ENCODE peak calls at places on chromosomes 7 and 10, in eight cellular contexts. Q, P, W, R, X, D, S and J are unnamed samples.

GRCh38 chr10:3229815-3230214 is 57.2 kb upstream of the PITRM1 start:
- DNase-seq in W (peak; percentile 39), S (no peak), X (no peak), P (no peak), Q (no peak), R (no peak), D (no peak), J (no peak)

GRCh38 chr10:12849351-12850181 is 151.9 kb downstream of the CCDC3 start:
- DNase-seq in Q (no peak), S (peak; percentile 18), D (no peak), R (no peak), W (no peak), X (no peak), P (peak; percentile 36), J (no peak)

GRCh38 chr10:48494611-48495010 is 110.3 kb downstream of the ARHGAP22 start:
- DNase-seq in X (no peak), Q (no peak), W (no peak), R (no peak), D (no peak), P (no peak), S (no peak), J (no peak)

GRCh38 chr10:9096288-9096687 is 1041.8 kb downstream of the GATA3 start:
- DNase-seq in X (no peak), S (no peak), P (no peak), Q (no peak), D (no peak), W (no peak), R (no peak), J (no peak)

GRCh38 chr10:131201741-131202515 is 109.6 kb downstream of the TCERG1L start:
- DNase-seq in R (no peak), D (no peak), P (no peak), X (no peak), Q (no peak), W (no peak), S (no peak), J (peak; percentile 3)

GRCh38 chr7:41084381-41084780 is 618.5 kb downstream of the INHBA start:
- DNase-seq in X (no peak), R (no peak), P (no peak), Q (no peak), D (no peak), S (no peak), W (no peak), J (no peak)

GRCh38 chr10:101826852-101827434 is 8.7 kb upstream of the OGA start:
- DNase-seq in S (no peak), Q (no peak), X (no peak), R (no peak), P (peak; percentile 1), W (no peak), D (no peak), J (no peak)

GRCh38 chr7:117325836-117326235 is 3.0 kb upstream of the WNT2 start:
- DNase-seq in D (no peak), X (no peak), W (no peak), S (no peak), R (no peak), Q (no peak), P (no peak), J (no peak)

GRCh38 chr7:154835924-154836529 is 166.9 kb downstream of the PAXIP1 start:
- DNase-seq in D (no peak), W (no peak), X (no peak), P (no peak), S (no peak), R (no peak), Q (no peak), J (no peak)

GRCh38 chr7:154837622-154838021 is 165.3 kb downstream of the PAXIP1 start:
- DNase-seq in D (no peak), Q (no peak), W (no peak), X (no peak), P (no peak), S (no peak), R (no peak), J (no peak)

GRCh38 chr7:154837087-154837486 is 165.8 kb downstream of the PAXIP1 start:
- DNase-seq in Q (no peak), S (no peak), D (no peak), P (no peak), R (no peak), X (no peak), W (no peak), J (no peak)

GRCh38 chr7:154833839-154834238 is 169.1 kb downstream of the PAXIP1 start:
- DNase-seq in P (no peak), R (no peak), X (no peak), Q (no peak), S (no peak), W (no peak), D (no peak), J (no peak)

GRCh38 chr7:154832557-154833138 is 170.3 kb downstream of the PAXIP1 start:
- DNase-seq in Q (no peak), S (peak; percentile 21), W (no peak), D (no peak), R (no peak), X (peak; percentile 68), P (no peak), J (no peak)
- TF ChIP-seq CTCF in Q (no peak), S (no peak), W (no peak), D (no peak), R (no peak), X (peak; percentile 62), P (no peak), J (peak; percentile 57)

GRCh38 chr7:66413379-66414114 is 208.4 kb downstream of the TPST1 start:
- DNase-seq in X (peak; percentile 95), R (peak; percentile 97), P (peak; percentile 72), W (peak; percentile 76), S (peak; percentile 92), D (peak; percentile 33), Q (peak; percentile 41), J (peak; percentile 86)
- TF ChIP-seq CTCF in X (peak; percentile 57), R (peak; percentile 22), P (peak; percentile 38), W (peak; percentile 62), S (no peak), D (peak; percentile 24), Q (peak; percentile 33), J (peak; percentile 57)

DNA sequence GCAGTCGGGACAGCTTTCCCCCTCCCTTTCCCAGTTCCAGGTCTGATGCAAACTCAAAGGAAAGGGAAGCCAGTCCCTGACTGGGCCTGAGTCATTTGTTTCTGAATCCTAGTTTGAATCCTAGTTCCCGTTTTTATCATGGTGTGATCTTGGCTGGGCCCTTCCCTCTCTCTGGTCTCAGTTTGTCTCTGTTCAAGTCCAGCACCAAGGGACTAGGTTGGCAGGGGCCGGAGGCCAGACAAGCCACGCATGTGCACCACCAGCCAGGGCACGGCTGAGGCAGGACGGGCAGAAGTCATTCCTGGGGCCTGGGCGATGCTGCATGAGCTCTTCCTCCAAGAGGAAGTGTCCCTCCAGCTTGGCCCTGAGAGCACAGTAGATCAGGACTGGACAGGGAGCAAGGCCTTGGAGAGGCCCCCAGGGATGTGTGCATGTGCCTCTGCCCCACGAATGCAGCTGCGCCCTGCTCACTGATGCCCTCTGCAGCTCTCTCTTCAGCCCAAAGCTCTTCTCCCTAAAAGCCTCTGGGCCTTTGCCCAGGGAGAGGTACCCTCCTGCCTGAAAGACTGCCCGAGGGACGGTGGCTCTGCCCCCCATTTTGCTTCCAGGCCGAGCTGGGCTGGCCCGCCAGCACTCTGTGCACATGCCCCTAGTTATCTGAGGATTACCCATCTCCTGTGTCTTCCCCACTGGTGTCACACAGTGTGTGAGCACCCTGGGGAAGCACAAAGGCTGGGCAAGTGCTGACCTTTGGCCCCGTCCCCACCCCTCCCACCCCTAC is 86.7 kb downstream of the ZMIZ1 start:
- DNase-seq in R (no peak), W (no peak), Q (peak; percentile 72), D (no peak), P (no peak), S (no peak), X (no peak), J (no peak)
- TF ChIP-seq CTCF in R (no peak), W (peak; percentile 28), Q (peak; percentile 6), D (no peak), P (no peak), S (no peak), X (no peak), J (no peak)

DNA sequence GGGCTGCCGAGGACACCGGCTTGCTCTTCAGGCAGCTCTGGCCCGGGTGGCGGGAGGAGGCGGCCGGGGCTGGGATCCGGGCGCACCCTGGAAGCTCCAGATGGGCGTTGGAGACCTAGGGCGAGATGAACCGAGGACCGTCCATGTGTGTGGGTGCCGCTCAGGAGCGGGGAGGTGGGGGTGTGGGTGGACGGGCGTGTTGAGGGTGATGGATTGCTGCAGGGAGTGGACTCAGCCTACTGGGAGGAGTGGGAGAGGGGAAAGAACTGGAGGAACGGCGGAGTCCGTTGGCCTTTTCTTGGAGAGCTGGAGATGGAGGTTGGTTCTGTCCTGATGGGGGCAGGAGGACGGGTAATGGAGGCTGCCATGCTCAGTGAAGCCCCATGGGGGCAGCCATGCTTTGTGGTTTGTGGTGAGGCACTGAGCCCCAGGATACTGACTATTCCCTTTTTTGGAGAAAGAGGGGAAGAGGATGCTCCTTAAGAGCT is 27.1 kb downstream of the HIF1AN start:
- DNase-seq in X (peak; percentile 26), W (peak; percentile 23), P (peak; percentile 15), R (peak; percentile 71), Q (no peak), D (no peak), S (peak; percentile 64), J (no peak)
- TF ChIP-seq CTCF in X (peak; percentile 33), W (peak; percentile 63), P (peak; percentile 10), R (peak; percentile 39), Q (no peak), D (no peak), S (peak; percentile 50), J (peak; percentile 46)

GRCh38 chr7:90629306-90629918 is 33.3 kb downstream of the CDK14 start:
- DNase-seq in W (peak; percentile 61), R (no peak), P (no peak), Q (no peak), X (peak; percentile 45), S (no peak), D (no peak), J (no peak)
- TF ChIP-seq CTCF in W (peak; percentile 68), R (peak; percentile 43), P (peak; percentile 42), Q (peak; percentile 54), X (peak; percentile 48), S (peak; percentile 43), D (peak; percentile 24), J (peak; percentile 57)

GRCh38 chr7:71860572-71860971 is 551.6 kb downstream of the CALN1 start:
- DNase-seq in S (no peak), R (no peak), D (no peak), W (no peak), P (no peak), X (no peak), Q (no peak), J (no peak)

GRCh38 chr7:71868797-71869196 is 543.3 kb downstream of the CALN1 start:
- DNase-seq in R (no peak), D (no peak), X (no peak), S (no peak), W (peak; percentile 52), P (no peak), Q (no peak), J (no peak)

GRCh38 chr7:71867626-71868025 is 544.5 kb downstream of the CALN1 start:
- DNase-seq in W (no peak), P (no peak), D (no peak), R (no peak), X (no peak), Q (no peak), S (no peak), J (no peak)

GRCh38 chr7:71865169-71865568 is 547.0 kb downstream of the CALN1 start:
- DNase-seq in D (no peak), Q (no peak), R (no peak), W (no peak), P (no peak), X (no peak), S (no peak), J (no peak)

DNA sequence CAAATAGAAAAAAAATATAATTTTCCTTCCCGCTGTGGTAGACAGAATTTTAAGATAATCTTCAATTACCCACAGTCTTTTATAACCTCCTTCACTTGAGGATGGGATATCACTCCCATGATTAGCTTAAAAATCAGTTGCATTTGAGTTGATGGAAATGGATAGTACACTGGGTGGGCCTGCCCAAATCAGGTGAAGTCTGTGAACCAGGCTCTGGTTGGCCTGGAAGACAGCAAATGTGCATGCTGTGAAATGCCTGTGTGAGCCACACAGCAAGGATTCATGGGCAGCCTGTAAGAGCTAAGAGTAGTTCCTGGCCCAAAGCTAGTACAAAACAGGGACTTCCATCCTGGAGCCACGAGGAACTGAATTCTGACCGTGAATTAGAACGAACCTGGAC is 548.0 kb downstream of the CALN1 start:
- DNase-seq in D (no peak), X (no peak), P (no peak), S (no peak), W (no peak), Q (no peak), R (no peak), J (no peak)
- TF ChIP-seq CTCF in D (no peak), X (no peak), P (no peak), S (no peak), W (no peak), Q (no peak), R (no peak), J (no peak)